ENCODE peak calls at places on chromosome 1, in seven cellular contexts. D is NCI-H510A treated with DMSO at 0.1 percent for 48 hours; X is activated CD4-positive, alpha-beta T cell treated with anti-CD3 and anti-CD28 coated beads, Interleukin-2, amount 50 U/mL, for 24 hours; U is D721Med; V is neural crest cell; I is hepatocyte; H is activated T-helper 2 cell treated with anti-CD3 and anti-CD28 coated beads, Interferon-gamma antibody, Interleukin-2, Interleukin-4, amounts not matched to agents 10 μg/mL and 5 μg/mL and 100 μg/mL, durations not matched to agents 14 hours and 24 hours and 36 hours. R is an unnamed sample.

GRCh38 chr1:244011251-244011650 is 39.8 kb upstream of the ZBTB18 start:
- DNase-seq in D (no peak), X (no peak), U (no peak), V (no peak), I (no peak), H (no peak), R (no peak)

GRCh38 chr1:115337633-115338456 is at the start of gene NGF:
- DNase-seq in D (peak; percentile 66), X (no peak), U (peak; percentile 60), V (peak; percentile 15), I (peak; percentile 76), H (no peak), R (no peak)

GRCh38 chr1:93609536-93609935 is 72.1 kb downstream of the BCAR3 start:
- DNase-seq in D (no peak), X (no peak), U (no peak), V (no peak), I (no peak), H (no peak), R (no peak)

GRCh38 chr1:55421317-55421716 is 206.2 kb upstream of the USP24 start:
- DNase-seq in D (no peak), X (no peak), U (no peak), V (no peak), I (peak; percentile 30), H (no peak), R (no peak)

GRCh38 chr1:207747627-207748492 is 4.0 kb upstream of the CD46 start:
- DNase-seq in D (peak; percentile 34), X (no peak), U (no peak), V (no peak), I (no peak), H (no peak), R (no peak)

GRCh38 chr1:243323481-243323880 is 67.6 kb downstream of the SDCCAG8 start:
- DNase-seq in D (peak; percentile 3), X (no peak), U (no peak), V (no peak), I (no peak), H (no peak), R (no peak)

GRCh38 chr1:64136296-64136695 is 67.1 kb upstream of the UBE2U start:
- DNase-seq in D (no peak), X (no peak), U (no peak), V (no peak), I (no peak), H (no peak), R (no peak)

GRCh38 chr1:3928622-3929021 is 28.6 kb upstream of the C1orf174 start:
- DNase-seq in D (peak; percentile 35), X (no peak), U (no peak), V (no peak), I (no peak), H (no peak), R (no peak)

GRCh38 chr1:101781437-101781836 is 215.3 kb downstream of the OLFM3 start:
- DNase-seq in D (peak; percentile 93), X (no peak), U (no peak), V (no peak), I (peak; percentile 46), H (no peak), R (no peak)

GRCh38 chr1:57483954-57484353 is 60.1 kb upstream of the DAB1 start:
- DNase-seq in D (no peak), X (no peak), U (no peak), V (no peak), I (no peak), H (no peak), R (no peak)

GRCh38 chr1:196887515-196888239 is at the start of gene CFHR4:
- DNase-seq in D (no peak), X (no peak), U (no peak), V (no peak), I (no peak), H (no peak), R (no peak)

GRCh38 chr1:203669739-203670138 is 43.1 kb downstream of the ATP2B4 start:
- DNase-seq in D (no peak), X (no peak), U (no peak), V (no peak), I (no peak), H (no peak), R (peak; percentile 46)

GRCh38 chr1:21124846-21125245 is 51.9 kb downstream of the EIF4G3 start:
- DNase-seq in D (no peak), X (no peak), U (no peak), V (no peak), I (no peak), H (no peak), R (no peak)

GRCh38 chr1:25805863-25806225 is 5.9 kb downstream of the SELENON start:
- DNase-seq in D (no peak), X (no peak), U (no peak), V (no peak), I (no peak), H (no peak), R (no peak)

GRCh38 chr1:150322310-150322709 is 977 bp downstream of the PRPF3 start:
- DNase-seq in D (no peak), X (peak; percentile 12), U (no peak), V (no peak), I (no peak), H (no peak), R (no peak)

GRCh38 chr1:184351416-184351975 is 35.3 kb upstream of the C1orf21 start:
- DNase-seq in D (no peak), X (no peak), U (no peak), V (no peak), I (no peak), H (no peak), R (no peak)

GRCh38 chr1:5348732-5349465 is 643.3 kb downstream of the NPHP4 start:
- DNase-seq in D (no peak), X (no peak), U (no peak), V (no peak), I (no peak), H (no peak), R (no peak)

R was measured in HuH-7.